ENCODE peak calls at places on chromosomes 12 and 14, in six cellular contexts. Z is right atrium auricular region; H is HuH-7; O is OCI-LY7; B is neuronal stem cell; E is stimulated activated CD4-positive, alpha-beta T cell treated with anti-CD3 and anti-CD28 coated beads, Interleukin-2, amount 100 ng/mL, for 48 hours. T is an unnamed sample.

GRCh38 chr14:65709576-65709975 is 297.0 kb downstream of the FUT8 start:
- DNase-seq in O (no peak), B (no peak), H (no peak), E (no peak), Z (no peak), T (no peak)

GRCh38 chr14:34113051-34113511 is 162.2 kb upstream of the EGLN3 start:
- DNase-seq in E (no peak), Z (no peak), O (no peak), B (no peak), H (no peak), T (peak; percentile 68)

GRCh38 chr12:95820096-95820703 is 29.6 kb upstream of the NTN4 start:
- DNase-seq in O (no peak), B (no peak), H (peak; percentile 45), Z (no peak), E (no peak), T (no peak)

GRCh38 chr12:60169904-60170303 is 574.1 kb downstream of the SLC16A7 start:
- DNase-seq in Z (no peak), E (no peak), H (no peak), B (no peak), O (no peak), T (no peak)

GRCh38 chr12:131671276-131671675 is 39.6 kb upstream of the SFSWAP start:
- DNase-seq in Z (no peak), B (no peak), H (no peak), O (no peak), E (no peak), T (no peak)

GRCh38 chr14:63874223-63874622 is 21.4 kb downstream of the SYNE2 start:
- DNase-seq in Z (no peak), B (no peak), O (no peak), E (no peak), H (no peak), T (no peak)

GRCh38 chr14:84591827-84592540 is 938.0 kb upstream of the FLRT2 start:
- DNase-seq in E (no peak), O (no peak), Z (no peak), H (no peak), B (no peak), T (no peak)

GRCh38 chr14:36221097-36221496 is 44.6 kb upstream of the PTCSC3 start:
- DNase-seq in B (peak; percentile 75), O (no peak), E (no peak), H (no peak), Z (no peak), T (no peak)

GRCh38 chr14:104309657-104310369 is 171.4 kb downstream of the KIF26A start:
- DNase-seq in E (no peak), B (no peak), O (no peak), Z (no peak), H (no peak), T (no peak)